ENCODE peak calls at places on chromosomes 6 and 20, in five cellular contexts. T is psoas muscle, F is pancreas, L is sigmoid colon, V is neural progenitor cell. X is an unnamed sample. For H3K27me3, the result is how much of the 10 kb centered on the place peaks cover.

GRCh38 chr20:4571759-4572531 is 149.8 kb upstream of the PRND start:
- DNase-seq in T (no peak), F (no peak), L (no peak), V (no peak), X (no peak)

GRCh38 chr6:41488392-41489129 is 57.6 kb upstream of the FOXP4 start:
- DNase-seq in T (peak), F (no peak), L (no peak), V (peak), X (no peak)

GRCh38 chr20:17856024-17856564 is 112.5 kb downstream of the SNX5 start:
- DNase-seq in T (no peak), F (peak), L (no peak), V (no peak), X (no peak)

GRCh38 chr6:106446983-106447382 is 86.5 kb downstream of the CRYBG1 start:
- DNase-seq in T (no peak), F (no peak), L (no peak), V (no peak), X (no peak)

GRCh38 chr20:53255102-53255710 is 283.0 kb downstream of the TSHZ2 start:
- DNase-seq in T (no peak), F (no peak), L (no peak), V (no peak), X (no peak)

GRCh38 chr6:1744543-1744942 is 134.8 kb downstream of the FOXC1 start:
- DNase-seq in T (no peak), F (no peak), L (no peak), V (no peak), X (no peak)

GRCh38 chr6:135667694-135668455 is 170.3 kb upstream of the AHI1 start:
- DNase-seq in T (peak), F (no peak), L (no peak), V (no peak), X (peak)

GRCh38 chr6:109356237-109356636 is 26.0 kb downstream of the CD164 start:
- DNase-seq in T (no peak), F (no peak), L (no peak), V (no peak), X (no peak)

GRCh38 chr6:31490115-31490873 is 7.7 kb upstream of the MICB start:
- DNase-seq in T (no peak), F (no peak), L (no peak), V (no peak), X (no peak)

GRCh38 chr6:170094686-170095272 is 196.1 kb downstream of the DLL1 start:
- DNase-seq in T (peak), F (peak), L (no peak), V (no peak), X (peak)

GRCh38 chr6:8462169-8462568 is 26.8 kb upstream of the SLC35B3 start:
- DNase-seq in T (no peak), F (no peak), L (no peak), V (no peak), X (no peak)

GRCh38 chr6:2715737-2716136 is 35.0 kb downstream of the MYLK4 start:
- DNase-seq in T (no peak), F (no peak), L (no peak), V (no peak), X (no peak)

GRCh38 chr6:25089442-25089841 is 153.7 kb upstream of the RIPOR2 start:
- DNase-seq in T (no peak), F (no peak), L (no peak), V (no peak), X (no peak)

GRCh38 chr6:89799756-89800155 is 19.8 kb downstream of the MDN1 start:
- DNase-seq in T (no peak), F (no peak), L (no peak), V (no peak), X (no peak)

GRCh38 chr6:11496152-11497060 is 41.1 kb upstream of the TMEM170B start:
- DNase-seq in T (no peak), F (no peak), L (peak), V (peak), X (peak)

GRCh38 chr6:128282956-128283355 is 237.4 kb downstream of the PTPRK start:
- DNase-seq in T (no peak), F (no peak), L (no peak), V (no peak), X (no peak)

GRCh38 chr6:17361013-17361412 is 32.4 kb upstream of the CAP2 start:
- DNase-seq in T (no peak), F (no peak), L (no peak), V (no peak), X (no peak)

GRCh38 chr6:21829126-21829525 is 235.6 kb downstream of the SOX4 start:
- DNase-seq in T (no peak), F (no peak), L (no peak), V (no peak), X (no peak)

GRCh38 chr6:135251416-135251815 is 70.3 kb downstream of the MYB start:
- DNase-seq in T (no peak), F (no peak), L (no peak), V (peak), X (no peak)

GRCh38 chr20:9179193-9179802 is 110.4 kb downstream of the PLCB4 start:
- DNase-seq in T (no peak), F (no peak), L (no peak), V (no peak), X (no peak)

GRCh38 chr6:28643017-28643740 is 117.5 kb downstream of the GPX5 start:
- DNase-seq in T (no peak), F (no peak), L (no peak), V (peak), X (peak)

GRCh38 chr6:10412165-10412947 is 2.5 kb downstream of the TFAP2A start:
- DNase-seq in T (peak), F (no peak), L (no peak), V (peak), X (no peak)

GRCh38 chr6:121849477-121849876 is 414.0 kb downstream of the GJA1 start:
- DNase-seq in T (no peak), F (no peak), L (peak), V (peak), X (peak)

GRCh38 chr20:4519530-4519929 is 202.2 kb upstream of the PRND start:
- DNase-seq in T (no peak), F (no peak), L (no peak), V (peak), X (peak)

GRCh38 chr20:50077818-50078601 is 34.9 kb downstream of the UBE2V1 start:
- DNase-seq in T (no peak), F (peak), L (no peak), V (no peak), X (no peak)

GRCh38 chr6:147194652-147195403 is 9.4 kb upstream of the STXBP5 start:
- DNase-seq in T (no peak), F (no peak), L (no peak), V (no peak), X (no peak)

GRCh38 chr20:25692499-25692898 is 4.2 kb downstream of the ZNF337 start:
- DNase-seq in T (no peak), F (no peak), L (no peak), V (no peak), X (no peak)

GRCh38 chr6:80639243-80639642 is 532.8 kb downstream of the BCKDHB start:
- DNase-seq in T (no peak), F (no peak), L (no peak), V (no peak), X (no peak)
- H3K27ac ChIP-seq in T (no peak), F (peak), L (no peak), V (no peak), X (no peak)

DNA sequence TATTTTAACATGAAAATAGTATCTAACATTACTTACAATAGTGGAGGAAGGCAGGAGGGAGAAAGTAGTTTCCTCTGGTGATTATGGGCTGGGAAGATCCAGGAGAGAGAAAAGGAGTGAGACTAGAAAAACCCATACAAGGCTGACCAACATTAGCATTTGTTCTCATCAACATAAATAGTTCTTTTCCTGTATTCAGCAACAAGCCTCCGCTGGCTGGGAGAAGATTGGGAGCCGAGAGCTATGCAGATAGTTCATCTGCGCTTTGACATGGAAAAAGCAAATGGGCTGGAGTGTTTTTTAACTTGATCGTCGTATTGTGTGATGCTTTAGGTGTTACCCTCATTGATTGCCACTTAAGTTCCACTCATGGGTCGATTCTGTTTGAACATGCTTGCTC is 239.4 kb downstream of the PHACTR1 start:
- DNase-seq in T (no peak), F (no peak), L (no peak), V (no peak), X (no peak)
- H3K27me3 ChIP-seq in T (under half), F (under half), L (under half), V (half or more), X (under half)

DNA sequence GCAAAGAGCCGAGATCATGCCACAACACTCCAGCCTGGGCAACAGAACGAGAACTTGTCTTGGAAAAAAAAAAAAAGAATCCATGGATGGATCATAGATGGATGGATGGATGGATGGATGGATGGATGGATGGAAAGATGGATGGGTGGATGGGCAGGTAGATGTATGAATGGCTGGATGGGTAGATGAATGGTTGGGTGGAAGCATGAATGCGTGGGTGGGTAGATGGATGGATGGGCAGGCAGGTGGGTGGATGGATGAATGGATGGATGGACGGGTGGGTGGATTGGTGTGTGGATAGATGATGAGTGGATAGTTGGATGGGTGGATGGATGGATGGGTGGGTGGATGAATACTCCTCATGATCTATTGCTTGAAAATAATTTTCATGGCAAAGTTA is 1.4 kb downstream of the JPH2 start:
- DNase-seq in T (no peak), F (no peak), L (no peak), V (no peak), X (no peak)
- H3K27ac ChIP-seq in T (peak), F (no peak), L (peak), V (no peak), X (no peak)

GRCh38 chr6:132952468-132952867 is 138.1 kb downstream of the RPS12 start:
- DNase-seq in T (no peak), F (no peak), L (no peak), V (no peak), X (no peak)
- H3K27me3 ChIP-seq in T (under half), F (under half), L (under half), V (under half), X (under half)

DNA sequence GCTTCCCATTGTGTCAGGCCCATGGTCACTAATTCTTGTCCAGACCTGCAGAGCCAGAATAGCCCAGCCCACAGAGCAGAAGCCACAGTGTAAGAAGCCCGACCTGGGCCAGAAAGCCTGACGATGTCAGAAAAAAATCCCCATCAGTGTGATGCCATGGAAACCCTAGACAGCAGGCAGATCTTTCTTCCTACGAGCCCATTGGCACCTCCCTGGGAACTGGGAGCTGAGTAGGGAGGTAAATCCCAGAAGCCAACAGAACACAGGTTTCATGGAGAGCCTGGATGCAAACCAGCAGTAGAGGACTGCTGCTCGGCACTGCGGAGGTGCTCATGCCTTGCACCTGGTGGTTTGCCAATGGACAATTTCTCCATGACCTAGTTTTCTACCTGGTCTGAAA is 82.2 kb upstream of the SLC22A16 start:
- DNase-seq in T (no peak), F (no peak), L (no peak), V (no peak), X (no peak)
- H3K27ac ChIP-seq in T (no peak), F (no peak), L (no peak), V (no peak), X (no peak)

GRCh38 chr20:16284385-16285100 is 288.7 kb downstream of the KIF16B start:
- DNase-seq in T (no peak), F (no peak), L (no peak), V (peak), X (no peak)
- H3K27me3 ChIP-seq in T (under half), F (under half), L (under half), V (under half), X (under half)

GRCh38 chr20:56827763-56828162 is 198.7 kb downstream of the TFAP2C start:
- DNase-seq in T (no peak), F (no peak), L (peak), V (no peak), X (no peak)
- H3K27ac ChIP-seq in T (no peak), F (no peak), L (peak), V (no peak), X (no peak)

GRCh38 chr6:511488-512137 is 120.1 kb downstream of the IRF4 start:
- DNase-seq in T (no peak), F (no peak), L (no peak), V (no peak), X (no peak)
- H3K27me3 ChIP-seq in T (under half), F (under half), L (under half), V (under half), X (under half)

X was measured in testis.